ENCODE peak calls at places on chromosomes 6 and 20, in nine cellular contexts. E is Panc1, A is upper lobe of right lung, M is IMR-90, Y is GM23248, G is brain microvascular endothelial cell, J is heart right ventricle, U is H9, L is psoas muscle. D is an unnamed sample.

GRCh38 chr6:169738204-169738971 is 13.0 kb downstream of the DYNLT2 start:
- DNase-seq in E (no peak), A (no peak), M (no peak), Y (peak; percentile 53), G (peak; percentile 6), J (no peak), U (peak; percentile 31), L (peak; percentile 65), D (no peak)

GRCh38 chr6:141077355-141078333 is 1055.1 kb upstream of the GJE1 start:
- DNase-seq in E (no peak), A (no peak), M (no peak), Y (peak; percentile 3), G (peak; percentile 7), J (no peak), U (peak; percentile 74), L (no peak), D (no peak)

GRCh38 chr6:24666097-24666615 is 543 bp downstream of the TDP2 start:
- DNase-seq in E (no peak), A (peak; percentile 77), M (peak; percentile 35), Y (peak; percentile 71), G (peak; percentile 18), J (peak; percentile 20), U (no peak), L (peak; percentile 65), D (no peak)

GRCh38 chr6:42292002-42292735 is 74.5 kb upstream of the MRPS10 start:
- DNase-seq in E (no peak), A (no peak), M (peak; percentile 80), Y (peak; percentile 89), G (peak; percentile 85), J (no peak), U (no peak), L (no peak), D (peak; percentile 66)

GRCh38 chr20:20369353-20370086 is 1.6 kb downstream of the INSM1 start:
- DNase-seq in E (no peak), A (no peak), M (no peak), Y (no peak), G (no peak), J (no peak), U (peak; percentile 86), L (no peak), D (no peak)

GRCh38 chr6:135995160-135995898 is 143.8 kb downstream of the PDE7B start:
- DNase-seq in E (peak; percentile 12), A (no peak), M (peak; percentile 93), Y (peak; percentile 86), G (peak; percentile 76), J (no peak), U (no peak), L (no peak), D (no peak)

GRCh38 chr6:121666809-121667208 is 231.4 kb downstream of the GJA1 start:
- DNase-seq in E (peak; percentile 35), A (no peak), M (peak; percentile 93), Y (peak; percentile 86), G (peak; percentile 73), J (no peak), U (no peak), L (no peak), D (no peak)

GRCh38 chr20:49037962-49038387 is 8.1 kb upstream of the CSE1L start:
- DNase-seq in E (no peak), A (no peak), M (peak; percentile 4), Y (peak; percentile 3), G (peak; percentile 6), J (no peak), U (no peak), L (no peak), D (no peak)

GRCh38 chr6:13763740-13764381 is 50.5 kb downstream of the MCUR1 start:
- DNase-seq in E (no peak), A (no peak), M (no peak), Y (no peak), G (no peak), J (no peak), U (no peak), L (no peak), D (no peak)

GRCh38 chr6:13762648-13763441 is 51.2 kb upstream of the RANBP9 start:
- DNase-seq in E (no peak), A (no peak), M (peak; percentile 90), Y (peak; percentile 95), G (peak; percentile 58), J (no peak), U (no peak), L (no peak), D (peak; percentile 78)

GRCh38 chr6:13760948-13761347 is 49.3 kb upstream of the RANBP9 start:
- DNase-seq in E (no peak), A (no peak), M (peak; percentile 21), Y (peak; percentile 91), G (no peak), J (no peak), U (no peak), L (no peak), D (no peak)

GRCh38 chr6:13760307-13760706 is 48.7 kb upstream of the RANBP9 start:
- DNase-seq in E (no peak), A (no peak), M (no peak), Y (peak; percentile 67), G (no peak), J (no peak), U (no peak), L (no peak), D (no peak)

GRCh38 chr6:13761361-13762036 is 49.9 kb upstream of the RANBP9 start:
- DNase-seq in E (no peak), A (no peak), M (peak; percentile 25), Y (peak; percentile 80), G (no peak), J (no peak), U (no peak), L (no peak), D (no peak)
- H3K27ac ChIP-seq in E (no peak overlapping the region), A (peak overlapping the region; percentile 77), M (peak overlapping the region; percentile 3), Y (peak overlapping the region; percentile 97), G (no peak overlapping the region), J (no peak overlapping the region), U (no peak overlapping the region), L (no peak overlapping the region), D (peak overlapping the region; percentile 91)

GRCh38 chr20:25269057-25269832 is 21.4 kb downstream of the PYGB start:
- DNase-seq in E (no peak), A (peak; percentile 10), M (no peak), Y (no peak), G (no peak), J (no peak), U (peak; percentile 8), L (peak; percentile 35), D (no peak)

GRCh38 chr20:25272223-25273000 is 24.5 kb downstream of the PYGB start:
- DNase-seq in E (no peak), A (peak; percentile 36), M (no peak), Y (peak; percentile 29), G (peak; percentile 46), J (no peak), U (no peak), L (peak; percentile 61), D (no peak)

GRCh38 chr20:25269833-25270170 is 21.9 kb downstream of the PYGB start:
- DNase-seq in E (no peak), A (peak; percentile 51), M (no peak), Y (no peak), G (no peak), J (no peak), U (peak; percentile 10), L (no peak), D (no peak)

GRCh38 chr20:25271486-25272222 is 23.8 kb downstream of the PYGB start:
- DNase-seq in E (no peak), A (peak; percentile 49), M (no peak), Y (no peak), G (no peak), J (no peak), U (no peak), L (peak; percentile 38), D (no peak)

DNA sequence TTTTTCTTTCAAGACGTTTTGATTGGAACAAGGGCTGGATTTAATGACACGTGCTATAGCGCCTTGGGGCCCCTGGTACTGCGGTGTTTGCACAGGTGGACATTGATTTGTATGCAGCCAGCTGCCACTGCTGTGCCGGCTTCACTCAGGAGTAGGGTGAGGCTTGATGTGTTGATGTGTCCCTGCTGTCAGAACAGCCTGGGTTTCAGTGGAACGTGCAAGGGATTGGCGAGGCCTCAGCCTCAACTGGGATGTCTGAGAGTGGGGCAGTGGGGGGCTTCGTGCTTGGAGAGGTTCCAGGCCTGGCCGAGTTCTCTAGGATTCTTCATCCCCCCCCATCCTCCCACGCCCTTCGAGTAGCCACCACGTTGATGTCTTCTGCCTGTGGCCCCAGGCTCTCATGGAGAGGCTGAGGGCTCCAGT is 23.0 kb downstream of the PYGB start:
- DNase-seq in E (no peak), A (peak; percentile 44), M (no peak), Y (no peak), G (no peak), J (no peak), U (peak; percentile 10), L (peak; percentile 26), D (no peak)
- H3K27ac ChIP-seq in E (no peak overlapping the region), A (no peak overlapping the region), M (no peak overlapping the region), Y (no peak overlapping the region), G (no peak overlapping the region), J (no peak overlapping the region), U (no peak overlapping the region), L (no peak overlapping the region), D (peak overlapping the region; percentile 6)

DNA sequence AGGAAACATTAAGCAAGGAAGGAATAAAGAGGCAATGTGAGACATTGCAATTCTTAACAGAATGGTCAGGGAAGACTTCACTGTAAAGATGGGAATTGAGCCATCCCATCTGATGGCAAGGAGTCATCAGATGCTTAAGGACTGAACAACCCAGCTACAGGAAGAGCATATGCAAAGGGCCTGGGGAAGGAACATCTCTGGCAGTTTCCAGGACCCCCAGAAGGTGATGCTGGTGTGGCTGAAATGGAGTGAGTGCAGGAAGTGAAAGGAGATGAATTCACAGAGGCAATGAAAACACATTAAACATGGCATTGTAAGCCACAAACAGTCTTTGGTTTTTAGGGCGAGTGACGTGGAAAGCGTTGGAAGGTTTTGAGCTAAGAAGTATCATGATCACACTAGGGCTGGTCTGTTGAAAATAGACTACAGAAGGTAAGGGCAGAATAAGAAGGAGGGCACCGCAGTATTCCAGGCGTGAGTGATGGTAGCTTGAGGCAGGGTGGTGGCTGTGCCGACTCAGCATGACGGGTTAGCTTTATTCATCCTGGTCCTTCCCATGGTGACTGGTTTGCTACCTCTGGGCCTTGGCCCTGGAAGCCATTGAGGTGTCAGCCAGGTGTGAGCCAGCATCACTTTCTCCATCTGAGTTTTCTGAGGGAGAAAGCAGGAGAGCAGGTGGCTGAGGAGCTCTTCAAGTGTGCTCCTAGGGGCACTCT is 6.8 kb downstream of the BTN2A1 start:
- DNase-seq in E (no peak), A (no peak), M (no peak), Y (no peak), G (no peak), J (no peak), U (no peak), L (no peak), D (no peak)
- H3K27ac ChIP-seq in E (no peak overlapping the region), A (no peak overlapping the region), M (no peak overlapping the region), Y (no peak overlapping the region), G (no peak overlapping the region), J (no peak overlapping the region), U (no peak overlapping the region), L (no peak overlapping the region), D (no peak overlapping the region)

DNA sequence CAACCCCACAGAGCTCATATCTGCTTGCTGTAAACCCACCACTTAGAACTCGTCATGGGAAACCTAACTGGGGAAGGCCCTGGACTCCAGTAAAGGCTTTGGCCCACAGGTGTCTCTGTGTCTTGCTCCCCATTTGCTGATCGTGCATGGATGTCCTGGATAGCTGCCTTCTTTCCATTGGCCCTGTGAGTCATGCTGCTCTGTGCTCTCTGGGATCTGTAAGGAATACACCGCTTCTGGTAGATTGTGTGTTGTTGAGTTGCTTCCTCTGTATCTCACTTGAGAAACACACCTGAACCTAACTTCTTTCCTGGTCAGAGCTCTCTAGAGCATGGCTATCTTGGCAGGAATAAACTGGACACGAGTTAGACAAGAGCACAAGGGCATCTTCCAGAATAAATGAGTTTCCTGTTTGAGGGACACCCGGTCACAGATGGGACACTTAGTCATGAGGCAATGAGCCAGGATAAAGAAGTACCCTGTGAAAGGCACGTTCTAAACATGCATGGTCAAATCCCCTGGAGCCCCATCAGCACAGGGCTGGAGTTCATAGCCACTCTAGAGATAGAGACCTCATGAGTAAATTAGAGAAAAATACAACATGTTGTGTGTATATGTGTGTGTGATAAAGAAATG is 99.6 kb upstream of the TMEM170B start:
- DNase-seq in E (no peak), A (no peak), M (no peak), Y (peak; percentile 39), G (no peak), J (no peak), U (no peak), L (no peak), D (no peak)
- H3K27ac ChIP-seq in E (no peak overlapping the region), A (peak overlapping the region; percentile 27), M (no peak overlapping the region), Y (no peak overlapping the region), G (no peak overlapping the region), J (peak overlapping the region; percentile 39), U (no peak overlapping the region), L (peak overlapping the region; percentile 42), D (no peak overlapping the region)

D was measured in epithelial cell of prostate.